ENCODE peak calls at places on chromosome 7, in ten cellular contexts. R is iPS-NIHi11; S is NCI-H524 treated with DMSO at 0.1 percent for 48 hours; E is stimulated activated CD4-positive, alpha-beta T cell treated with anti-CD3 and anti-CD28 coated beads, Interleukin-15, amount 100 ng/mL, for 1 hour; J is activated T-helper 1 cell treated with anti-CD3 and anti-CD28 coated beads, Interleukin-2, amount 50 U/mL, for 16 hours; Y is BJ; G is stimulated activated CD8-positive, alpha-beta memory T cell treated with anti-CD3 and anti-CD28 coated beads, Interleukin-15, amount 100 ng/mL, for 4 hours; W is stomach; C is central memory CD4-positive, alpha-beta T cell; M is HuH-7. L is an unnamed sample.
A peak's percentile ranks its signal among the peaks of the same experiment; 100 is the strongest.

GRCh38 chr7:80630611-80631010 is 7.8 kb upstream of the CD36 start:
- DNase-seq in R (no peak), S (no peak), E (no peak), J (no peak), Y (no peak), G (no peak), W (no peak), C (no peak), M (no peak), L (no peak)

GRCh38 chr7:157975401-157976372 is 611.9 kb downstream of the PTPRN2 start:
- DNase-seq in R (no peak), S (no peak), E (no peak), J (no peak), Y (no peak), G (no peak), W (no peak), C (no peak), M (no peak), L (no peak)

GRCh38 chr7:101527844-101528667 is 101.0 kb downstream of the MYL10 start:
- DNase-seq in R (no peak), S (no peak), E (no peak), J (no peak), Y (peak; percentile 38), G (no peak), W (peak; percentile 59), C (no peak), M (no peak), L (no peak)

GRCh38 chr7:4681922-4682620 is at the start of gene FOXK1:
- DNase-seq in R (peak; percentile 93), S (no peak), E (peak; percentile 83), J (peak; percentile 50), Y (no peak), G (peak; percentile 38), W (peak; percentile 78), C (peak; percentile 75), M (peak; percentile 73), L (peak; percentile 57)

GRCh38 chr7:121369462-121369861 is 26.6 kb downstream of the FAM3C start:
- DNase-seq in R (no peak), S (no peak), E (no peak), J (no peak), Y (no peak), G (no peak), W (no peak), C (no peak), M (no peak), L (no peak)

GRCh38 chr7:157446322-157446721 is 109.5 kb downstream of the DNAJB6 start:
- DNase-seq in R (no peak), S (no peak), E (no peak), J (no peak), Y (no peak), G (no peak), W (no peak), C (no peak), M (no peak), L (no peak)

GRCh38 chr7:445563-446288 is 73.9 kb downstream of the PDGFA start:
- DNase-seq in R (no peak), S (no peak), E (no peak), J (no peak), Y (no peak), G (no peak), W (no peak), C (no peak), M (no peak), L (no peak)

GRCh38 chr7:2471396-2471795 is 4.8 kb downstream of the GRIFIN start:
- DNase-seq in R (peak; percentile 73), S (peak; percentile 18), E (no peak), J (no peak), Y (no peak), G (no peak), W (no peak), C (no peak), M (no peak), L (no peak)

GRCh38 chr7:130951303-130951975 is 217.4 kb upstream of the KLF14 start:
- DNase-seq in R (no peak), S (no peak), E (no peak), J (no peak), Y (no peak), G (no peak), W (no peak), C (peak; percentile 70), M (no peak), L (no peak)

GRCh38 chr7:132309102-132309805 is 267.0 kb downstream of the PLXNA4 start:
- DNase-seq in R (no peak), S (no peak), E (no peak), J (no peak), Y (no peak), G (no peak), W (no peak), C (no peak), M (no peak), L (no peak)

GRCh38 chr7:35570926-35571325 is 124.0 kb downstream of the HERPUD2 start:
- DNase-seq in R (no peak), S (no peak), E (no peak), J (no peak), Y (no peak), G (no peak), W (no peak), C (no peak), M (no peak), L (no peak)

GRCh38 chr7:129773871-129774270 is 162.4 kb downstream of the NRF1 start:
- DNase-seq in R (no peak), S (peak; percentile 23), E (no peak), J (no peak), Y (no peak), G (no peak), W (no peak), C (no peak), M (no peak), L (no peak)

GRCh38 chr7:99142727-99143521 is 984 bp downstream of the SMURF1 start:
- DNase-seq in R (peak; percentile 82), S (no peak), E (peak; percentile 68), J (peak; percentile 79), Y (peak; percentile 49), G (peak; percentile 75), W (peak; percentile 99), C (peak; percentile 86), M (peak; percentile 80), L (peak; percentile 94)

GRCh38 chr7:122626785-122627184 is 72.1 kb downstream of the RNF133 start:
- DNase-seq in R (no peak), S (no peak), E (no peak), J (no peak), Y (no peak), G (no peak), W (no peak), C (no peak), M (no peak), L (no peak)

GRCh38 chr7:28871083-28871482 is 87.0 kb downstream of the TRIL start:
- DNase-seq in R (no peak), S (no peak), E (no peak), J (no peak), Y (no peak), G (no peak), W (no peak), C (no peak), M (no peak), L (no peak)

GRCh38 chr7:65809259-65809981 is 63.5 kb upstream of the VKORC1L1 start:
- DNase-seq in R (no peak), S (no peak), E (no peak), J (no peak), Y (no peak), G (no peak), W (no peak), C (no peak), M (no peak), L (no peak)

GRCh38 chr7:18426564-18427226 is 68.9 kb upstream of the HDAC9 start:
- DNase-seq in R (no peak), S (no peak), E (no peak), J (no peak), Y (peak; percentile 75), G (no peak), W (no peak), C (no peak), M (no peak), L (no peak)

GRCh38 chr7:96589038-96589437 is 120.6 kb downstream of the SEM1 start:
- DNase-seq in R (no peak), S (no peak), E (no peak), J (no peak), Y (no peak), G (no peak), W (no peak), C (no peak), M (no peak), L (no peak)

GRCh38 chr7:72435913-72436480 is 23.9 kb upstream of the CALN1 start:
- DNase-seq in R (no peak), S (peak; percentile 75), E (no peak), J (no peak), Y (no peak), G (no peak), W (no peak), C (no peak), M (no peak), L (no peak)

GRCh38 chr7:26857534-26858228 is 6.7 kb downstream of the SKAP2 start:
- DNase-seq in R (peak; percentile 39), S (no peak), E (no peak), J (no peak), Y (no peak), G (no peak), W (no peak), C (no peak), M (no peak), L (peak; percentile 65)

GRCh38 chr7:84021292-84021898 is 173.2 kb downstream of the SEMA3A start:
- DNase-seq in R (no peak), S (no peak), E (no peak), J (no peak), Y (no peak), G (no peak), W (no peak), C (no peak), M (no peak), L (no peak)

GRCh38 chr7:157602581-157602980 is 265.8 kb downstream of the DNAJB6 start:
- DNase-seq in R (no peak), S (no peak), E (no peak), J (no peak), Y (no peak), G (no peak), W (no peak), C (no peak), M (no peak), L (no peak)

GRCh38 chr7:153567426-153567825 is 484.8 kb upstream of the DPP6 start:
- DNase-seq in R (no peak), S (no peak), E (no peak), J (no peak), Y (no peak), G (no peak), W (no peak), C (no peak), M (no peak), L (no peak)

GRCh38 chr7:128796325-128796724 is 4.6 kb downstream of the CCDC136 start:
- DNase-seq in R (no peak), S (no peak), E (no peak), J (no peak), Y (no peak), G (no peak), W (no peak), C (no peak), M (no peak), L (no peak)

GRCh38 chr7:131556055-131556911 is at the start of gene PODXL:
- DNase-seq in R (peak; percentile 100), S (no peak), E (peak; percentile 21), J (peak; percentile 17), Y (no peak), G (no peak), W (peak; percentile 73), C (peak; percentile 58), M (peak; percentile 87), L (peak; percentile 75)